ENCODE peak calls at places on chromosomes 4 and X, in seven cellular contexts. S, N, D, X, C, H and P are unnamed samples.

GRCh38 chr4:105840426-105841174 is 54.7 kb upstream of the NPNT start:
- DNase-seq in H (no peak), X (no peak), D (no peak), C (no peak), S (no peak), N (no peak), P (no peak)

GRCh38 chr4:16194199-16194598 is 32.1 kb downstream of the TAPT1 start:
- DNase-seq in X (no peak), N (no peak), H (peak; percentile 88), S (no peak), C (no peak), D (no peak), P (no peak)

GRCh38 chr4:7358100-7358735 is 76.5 kb downstream of the PSAPL1 start:
- DNase-seq in H (peak; percentile 93), C (no peak), S (no peak), N (peak; percentile 30), X (no peak), D (peak; percentile 84), P (peak; percentile 62)

GRCh38 chr4:74441744-74442143 is 3.2 kb upstream of the AREG start:
- DNase-seq in D (peak; percentile 69), H (no peak), N (no peak), S (no peak), X (no peak), C (no peak), P (no peak)

GRCh38 chr4:185792384-185793146 is 19.4 kb downstream of the SORBS2 start:
- DNase-seq in S (no peak), X (no peak), H (peak; percentile 98), C (peak; percentile 15), N (peak; percentile 99), D (peak; percentile 85), P (peak; percentile 85)

GRCh38 chr4:106816501-106816900 is 219.6 kb downstream of the DKK2 start:
- DNase-seq in X (no peak), H (peak; percentile 69), N (no peak), D (no peak), S (no peak), C (no peak), P (no peak)

GRCh38 chr4:94390804-94391410 is 48.3 kb upstream of the HPGDS start:
- DNase-seq in D (peak; percentile 44), N (peak; percentile 41), H (no peak), S (no peak), X (no peak), C (peak; percentile 11), P (no peak)

GRCh38 chr4:40202474-40202873 is 5.6 kb downstream of the RHOH start:
- DNase-seq in H (no peak), N (no peak), S (no peak), D (no peak), C (no peak), X (no peak), P (no peak)

GRCh38 chr4:16667464-16667863 is 231.0 kb downstream of the LDB2 start:
- DNase-seq in S (no peak), C (no peak), N (no peak), X (no peak), D (peak; percentile 71), H (peak; percentile 94), P (no peak)

GRCh38 chrX:85611926-85612325 is 232.5 kb upstream of the POF1B start:
- DNase-seq in N (peak; percentile 1), C (no peak), X (no peak), D (peak; percentile 42), S (no peak), H (peak; percentile 0), P (no peak)

GRCh38 chrX:130893356-130894085 is 9.5 kb downstream of the ENOX2 start:
- DNase-seq in X (no peak), H (no peak), S (no peak), N (no peak), D (no peak), C (no peak), P (no peak)

GRCh38 chr4:146633471-146633800 is 5.3 kb upstream of the POU4F2 start:
- DNase-seq in X (no peak), S (no peak), N (no peak), D (no peak), C (no peak), H (no peak), P (no peak)

GRCh38 chrX:106707771-106708454 is 18.6 kb upstream of the RNF128 start:
- DNase-seq in D (peak; percentile 78), N (no peak), S (no peak), X (no peak), C (no peak), H (peak; percentile 96), P (peak; percentile 78)

GRCh38 chrX:71224969-71225368 is 1.9 kb downstream of the GJB1 start:
- DNase-seq in N (no peak), C (no peak), H (no peak), S (no peak), X (no peak), D (no peak), P (no peak)

GRCh38 chr4:112280657-112281056 is 5.0 kb downstream of the TIFA start:
- DNase-seq in S (no peak), H (no peak), X (no peak), N (no peak), D (no peak), C (no peak), P (no peak)

GRCh38 chr4:40194602-40195161 is 2.1 kb upstream of the RHOH start:
- DNase-seq in C (no peak), S (no peak), H (no peak), N (peak; percentile 17), D (no peak), X (no peak), P (no peak)

GRCh38 chr4:79585330-79585729 is 177.3 kb upstream of the GK2 start:
- DNase-seq in N (no peak), X (no peak), D (no peak), H (no peak), S (no peak), C (no peak), P (no peak)

GRCh38 chrX:71616672-71617529 is 1.4 kb downstream of the CXCR3 start:
- DNase-seq in D (no peak), X (no peak), S (no peak), C (no peak), N (no peak), H (no peak), P (no peak)

GRCh38 chr4:90148574-90149170 is 21.5 kb downstream of the CCSER1 start:
- DNase-seq in S (no peak), D (no peak), N (no peak), H (no peak), X (no peak), C (no peak), P (no peak)

GRCh38 chr4:56424697-56425514 is 10.5 kb downstream of the PPAT start:
- DNase-seq in X (peak; percentile 46), S (no peak), D (peak; percentile 61), C (no peak), H (no peak), N (peak; percentile 61), P (no peak)
- H2AFZ ChIP-seq in X (no peak overlapping the region), S (no peak overlapping the region), D (no peak overlapping the region), C (no peak overlapping the region), H (no peak overlapping the region), N (no peak overlapping the region), P (no peak overlapping the region)

DNA sequence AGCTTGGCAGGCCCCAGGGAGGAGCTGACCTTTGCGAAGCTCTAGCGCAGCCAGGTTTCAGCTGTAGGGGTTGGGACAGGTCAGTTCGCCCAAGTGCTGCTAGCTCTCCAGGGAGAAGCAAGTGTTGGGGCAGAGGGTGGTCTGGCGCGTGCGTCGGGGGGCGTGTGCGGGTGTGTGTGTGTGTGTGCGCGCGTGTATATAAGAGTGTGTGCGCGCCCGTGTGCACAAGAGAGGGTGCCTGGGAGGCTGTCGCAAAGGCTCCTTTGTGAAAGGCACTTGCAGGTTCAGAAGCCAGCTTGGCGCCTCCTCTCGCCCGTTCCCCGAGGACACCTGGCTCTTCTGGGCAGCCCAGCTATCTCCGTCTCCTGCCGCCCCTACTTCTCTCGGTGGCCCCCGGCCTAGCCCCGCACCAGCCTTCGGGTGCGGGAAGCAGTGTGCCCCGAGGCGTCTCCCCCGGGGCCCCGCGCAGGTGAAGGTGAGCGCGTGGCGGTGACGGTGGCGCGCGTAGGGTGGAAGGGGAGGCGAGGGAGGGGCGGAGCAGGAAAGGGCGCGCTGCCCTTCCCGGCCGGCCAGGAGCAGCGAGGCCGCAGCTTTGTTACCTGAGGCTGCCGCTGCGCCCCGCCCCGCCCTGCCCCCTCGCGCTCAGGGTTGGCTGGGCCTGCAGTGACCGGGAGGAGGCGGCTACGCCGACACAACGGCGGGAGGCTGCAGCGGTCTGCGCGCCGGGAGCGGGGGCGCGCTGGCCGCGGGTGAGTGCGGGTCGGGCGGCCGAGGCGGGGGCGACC is at the start of gene FHDC1:
- DNase-seq in N (no peak), X (peak; percentile 82), S (no peak), H (peak; percentile 19), C (peak; percentile 91), D (peak; percentile 76), P (peak; percentile 89)
- TF ChIP-seq EZH2 in N (no peak), X (no peak), S (no peak), H (no peak), C (no peak), D (no peak), P (no peak)

GRCh38 chr4:183364025-183364424 is 41.8 kb upstream of the CLDN24 start:
- DNase-seq in D (no peak), X (no peak), H (no peak), C (no peak), S (no peak), N (no peak), P (no peak)
- H2AFZ ChIP-seq in D (no peak overlapping the region), X (peak overlapping the region; percentile 49), H (no peak overlapping the region), C (no peak overlapping the region), S (no peak overlapping the region), N (no peak overlapping the region), P (no peak overlapping the region)

GRCh38 chrX:23332888-23333821 is 1.5 kb upstream of the PTCHD1 start:
- DNase-seq in N (no peak), X (no peak), C (peak; percentile 32), D (no peak), H (no peak), S (no peak), P (no peak)
- TF ChIP-seq EZH2 in N (peak; percentile 31), X (no peak), C (peak; percentile 68), D (no peak), H (peak; percentile 69), S (no peak), P (no peak)